ENCODE peak calls at places on chromosomes 2 and 18, in four cellular contexts. T, N, Q and I are unnamed samples. For H3K9me3, the result is how much of the 10 kb centered on the place peaks cover.

GRCh38 chr2:133892352-133892913 is 324.2 kb upstream of the NCKAP5 start:
- DNase-seq in Q (no peak), T (no peak), N (no peak), I (no peak)

GRCh38 chr2:169716229-169716886 is 17.3 kb upstream of the KLHL23 start:
- DNase-seq in N (no peak), T (peak), Q (no peak), I (no peak)

GRCh38 chr2:218904176-218904575 is 23.5 kb downstream of the WNT10A start:
- DNase-seq in T (no peak), Q (no peak), N (no peak), I (no peak)

GRCh38 chr18:74331404-74331803 is 15.8 kb downstream of the C18orf63 start:
- DNase-seq in T (peak), Q (no peak), N (no peak), I (no peak)

GRCh38 chr2:114550895-114551793 is 108.7 kb downstream of the DPP10 start:
- DNase-seq in N (no peak), Q (no peak), T (peak), I (peak)

GRCh38 chr2:159010963-159011362 is 42.5 kb downstream of the TANC1 start:
- DNase-seq in N (no peak), T (peak), Q (no peak), I (no peak)

GRCh38 chr2:46824611-46825010 is 91.0 kb downstream of the MCFD2 start:
- DNase-seq in Q (no peak), T (no peak), N (no peak), I (no peak)

GRCh38 chr2:78418041-78418440 is 607.5 kb upstream of the REG3G start:
- DNase-seq in T (no peak), N (no peak), Q (no peak), I (no peak)

GRCh38 chr18:55302337-55302833 is 285.6 kb downstream of the TCF4 start:
- DNase-seq in T (peak), Q (no peak), N (peak), I (no peak)

GRCh38 chr18:34809697-34810096 is 99.6 kb downstream of the DTNA start:
- DNase-seq in T (peak), N (peak), Q (no peak), I (peak)

GRCh38 chr2:10278029-10278762 is 24.5 kb upstream of the HPCAL1 start:
- DNase-seq in N (peak), Q (peak), T (peak), I (no peak)

GRCh38 chr2:168849610-168850009 is 40.6 kb downstream of the SPC25 start:
- DNase-seq in T (peak), N (no peak), Q (no peak), I (peak)

GRCh38 chr2:126761981-126762878 is 106.3 kb downstream of the GYPC start:
- DNase-seq in Q (no peak), T (no peak), N (no peak), I (no peak)

GRCh38 chr2:134408791-134409190 is 154.9 kb downstream of the MGAT5 start:
- DNase-seq in N (no peak), T (peak), Q (no peak), I (no peak)

GRCh38 chr2:42086500-42086953 is 38.7 kb downstream of the PKDCC start:
- DNase-seq in T (peak), N (no peak), Q (no peak), I (peak)

GRCh38 chr2:161172901-161173540 is 12.8 kb downstream of the TANK start:
- DNase-seq in N (no peak), T (no peak), Q (no peak), I (no peak)

GRCh38 chr2:794554-795244 is 117.5 kb upstream of the TMEM18 start:
- DNase-seq in N (no peak), T (no peak), Q (no peak), I (no peak)

GRCh38 chr2:792687-793086 is 115.5 kb upstream of the TMEM18 start:
- DNase-seq in T (no peak), Q (no peak), N (no peak), I (no peak)

GRCh38 chr2:790634-791245 is 113.5 kb upstream of the TMEM18 start:
- DNase-seq in T (no peak), N (no peak), Q (no peak), I (no peak)

GRCh38 chr2:795245-796041 is 118.2 kb upstream of the TMEM18 start:
- DNase-seq in Q (no peak), N (no peak), T (no peak), I (no peak)

GRCh38 chr2:793236-793635 is 116.0 kb upstream of the TMEM18 start:
- DNase-seq in T (no peak), N (no peak), Q (no peak), I (no peak)
- H3K9me3 ChIP-seq in T (under half), N (under half), Q (under half), I (under half)

DNA sequence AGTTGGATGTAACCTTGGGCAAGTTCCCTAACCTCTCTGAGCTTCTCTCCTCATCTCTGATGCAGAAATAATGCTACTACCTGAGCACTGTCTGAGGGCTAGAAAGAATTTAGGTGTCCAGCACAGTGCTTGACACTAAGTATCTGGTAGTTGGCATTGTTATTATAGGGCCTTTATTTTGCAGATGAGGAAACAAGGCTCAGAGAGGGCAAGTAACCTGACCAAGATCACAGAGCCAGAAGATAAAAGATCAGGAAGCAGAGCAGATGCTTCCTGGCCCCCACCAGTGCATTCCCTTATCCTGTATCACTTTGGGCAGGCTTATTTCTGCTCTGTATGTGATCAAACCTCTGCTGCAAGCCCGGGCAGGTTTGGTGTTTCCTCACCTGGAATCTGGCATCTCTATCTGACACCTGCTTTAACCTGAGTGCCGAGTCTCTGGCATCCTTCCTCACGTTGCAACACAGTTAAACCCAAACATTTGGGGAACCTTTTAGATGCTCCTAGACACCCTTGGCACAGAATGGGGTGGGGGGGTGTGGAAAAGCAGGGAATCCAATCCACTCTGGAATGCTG is 69.9 kb downstream of the PLB1 start:
- DNase-seq in Q (no peak), N (no peak), T (no peak), I (no peak)
- H3K4me3 ChIP-seq in Q (peak), N (peak), T (no peak), I (no peak)

GRCh38 chr2:98471402-98472131 is 26.9 kb downstream of the INPP4A start:
- DNase-seq in Q (no peak), N (no peak), T (no peak), I (no peak)
- H3K9me3 ChIP-seq in Q (under half), N (under half), T (under half), I (under half)

GRCh38 chr2:178404380-178404767 is 46.6 kb downstream of the PRKRA start:
- DNase-seq in Q (no peak), T (peak), N (peak), I (no peak)
- H3K4me3 ChIP-seq in Q (no peak), T (no peak), N (no peak), I (no peak)

GRCh38 chr2:150007815-150008430 is 420.3 kb upstream of the MMADHC start:
- DNase-seq in N (no peak), Q (no peak), T (peak), I (no peak)
- H3K9me3 ChIP-seq in N (under half), Q (under half), T (under half), I (under half)